ENCODE peak calls at places on chromosomes 3 and 15, in ten cellular contexts. D is GM23338, T is Panc1, F is stomach, X is SK-N-SH, R is breast epithelium, J is spleen, O is upper lobe of left lung, C is HCT116, G is suprapubic skin. A is an unnamed sample.

GRCh38 chr3:43852066-43852465 is 161.3 kb downstream of the ABHD5 start:
- DNase-seq in D (no peak), T (no peak), F (no peak), X (no peak), R (no peak), J (no peak), O (no peak), C (no peak), G (no peak), A (no peak)

GRCh38 chr3:149188494-149188893 is 33.1 kb downstream of the CP start:
- DNase-seq in D (no peak), T (no peak), F (no peak), X (no peak), R (no peak), J (no peak), O (no peak), C (no peak), G (no peak), A (no peak)

GRCh38 chr3:186722457-186722856 is 5.3 kb downstream of the KNG1 start:
- DNase-seq in D (peak), T (no peak), F (no peak), X (peak), R (no peak), J (no peak), O (no peak), C (peak), G (no peak), A (no peak)

GRCh38 chr15:86690566-86690965 is 610.9 kb downstream of the AGBL1 start:
- DNase-seq in D (peak), T (no peak), F (no peak), X (no peak), R (no peak), J (no peak), O (no peak), C (no peak), G (no peak), A (no peak)

GRCh38 chr3:18382760-18383369 is 42.3 kb downstream of the SATB1 start:
- DNase-seq in D (peak), T (no peak), F (no peak), X (no peak), R (no peak), J (no peak), O (no peak), C (no peak), G (no peak), A (no peak)

GRCh38 chr15:85751731-85752421 is 42.8 kb downstream of the KLHL25 start:
- DNase-seq in D (peak), T (no peak), F (peak), X (no peak), R (peak), J (peak), O (peak), C (no peak), G (peak), A (no peak)

GRCh38 chr3:184129012-184129411 is 6.1 kb upstream of the EIF2B5 start:
- DNase-seq in D (peak), T (no peak), F (peak), X (peak), R (no peak), J (no peak), O (no peak), C (peak), G (no peak), A (no peak)

GRCh38 chr15:85580914-85581313 is 200.5 kb downstream of the AKAP13 start:
- DNase-seq in D (no peak), T (no peak), F (peak), X (no peak), R (no peak), J (peak), O (no peak), C (no peak), G (no peak), A (no peak)

GRCh38 chr3:76970006-76970680 is 69.8 kb upstream of the ROBO2 start:
- DNase-seq in D (peak), T (no peak), F (no peak), X (no peak), R (no peak), J (no peak), O (no peak), C (no peak), G (no peak), A (no peak)

GRCh38 chr15:89333959-89334509 is 590 bp downstream of the POLG start:
- DNase-seq in D (no peak), T (no peak), F (no peak), X (no peak), R (no peak), J (no peak), O (no peak), C (no peak), G (no peak), A (no peak)

GRCh38 chr3:111862974-111863373 is 3.9 kb downstream of the PHLDB2 start:
- DNase-seq in D (no peak), T (no peak), F (no peak), X (no peak), R (no peak), J (no peak), O (no peak), C (no peak), G (no peak), A (no peak)

GRCh38 chr3:109278546-109278945 is 37.8 kb downstream of the DPPA2 start:
- DNase-seq in D (no peak), T (no peak), F (no peak), X (no peak), R (no peak), J (no peak), O (no peak), C (no peak), G (no peak), A (no peak)

GRCh38 chr3:109278141-109278540 is 38.2 kb downstream of the DPPA2 start:
- DNase-seq in D (no peak), T (no peak), F (no peak), X (no peak), R (no peak), J (no peak), O (no peak), C (no peak), G (no peak), A (no peak)

GRCh38 chr3:109270779-109271178 is 45.5 kb downstream of the DPPA2 start:
- DNase-seq in D (no peak), T (no peak), F (no peak), X (no peak), R (no peak), J (no peak), O (no peak), C (no peak), G (no peak), A (no peak)

DNA sequence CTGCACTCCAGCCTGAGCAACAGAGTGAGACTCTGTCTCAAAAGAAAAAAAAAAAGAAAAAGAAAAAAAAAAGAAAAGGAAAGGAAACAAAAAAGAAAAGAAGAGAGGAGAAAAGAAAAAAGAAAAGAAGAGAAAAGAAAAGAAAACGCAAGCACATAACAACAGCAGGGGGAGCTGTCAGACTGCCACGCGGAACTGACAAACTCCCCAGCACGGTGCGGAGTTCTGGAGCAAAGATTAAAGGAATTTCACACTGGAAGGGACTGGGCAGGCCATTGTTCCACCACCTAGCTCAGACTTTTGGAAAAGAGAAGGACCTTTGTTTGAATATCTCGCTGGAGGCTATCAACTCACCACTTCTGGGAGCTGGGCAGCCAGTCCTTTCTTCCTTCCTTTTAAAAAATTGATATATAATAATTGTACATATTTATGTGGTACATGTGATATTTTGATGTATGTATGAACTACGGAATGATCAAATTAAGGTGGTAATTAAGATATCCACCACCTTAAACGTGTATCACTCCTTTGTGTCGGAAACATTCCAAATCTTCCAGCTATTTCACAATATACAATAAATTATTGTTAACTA is 40.5 kb downstream of the DPPA2 start:
- DNase-seq in D (peak), T (peak), F (peak), X (peak), R (no peak), J (no peak), O (no peak), C (peak), G (no peak), A (no peak)
- TF ChIP-seq CTCF in D (peak), T (peak), F (peak), X (peak), R (no peak), J (no peak), O (peak), C (peak), G (no peak), A (no peak)

GRCh38 chr3:56762718-56763117 is 39.0 kb downstream of the ARHGEF3 start:
- DNase-seq in D (no peak), T (no peak), F (no peak), X (no peak), R (no peak), J (no peak), O (no peak), C (no peak), G (no peak), A (no peak)

GRCh38 chr3:56761887-56762605 is 39.7 kb downstream of the ARHGEF3 start:
- DNase-seq in D (no peak), T (no peak), F (no peak), X (peak), R (no peak), J (no peak), O (no peak), C (no peak), G (no peak), A (no peak)

GRCh38 chr3:56764904-56765445 is 36.8 kb downstream of the ARHGEF3 start:
- DNase-seq in D (no peak), T (no peak), F (no peak), X (no peak), R (no peak), J (no peak), O (no peak), C (no peak), G (no peak), A (peak)

GRCh38 chr3:56763233-56763632 is 38.5 kb downstream of the ARHGEF3 start:
- DNase-seq in D (no peak), T (no peak), F (no peak), X (no peak), R (no peak), J (no peak), O (no peak), C (no peak), G (no peak), A (no peak)

DNA sequence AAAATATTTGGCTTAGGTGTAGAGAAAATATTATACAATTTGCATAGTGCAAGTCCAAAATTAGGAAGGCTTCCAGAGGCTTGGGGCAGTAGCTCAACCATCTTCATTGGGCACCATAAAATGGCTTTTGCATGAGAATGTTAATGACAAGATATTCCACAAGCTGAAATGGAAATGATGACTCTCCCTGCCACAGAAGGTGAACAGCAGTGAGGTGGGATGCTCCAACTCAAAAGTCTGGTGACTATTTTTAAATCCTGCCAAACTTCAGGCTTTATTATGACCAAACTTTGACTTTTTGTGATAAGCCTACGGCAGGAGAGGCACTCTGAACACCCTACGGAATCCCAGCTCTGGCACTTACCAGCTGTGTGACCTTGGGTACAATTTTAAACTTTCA is 37.6 kb downstream of the ARHGEF3 start:
- DNase-seq in D (no peak), T (no peak), F (no peak), X (no peak), R (no peak), J (no peak), O (no peak), C (no peak), G (no peak), A (no peak)
- TF ChIP-seq POLR2AphosphoS5 in D (no peak), T (no peak), F (no peak), X (no peak), R (no peak), J (no peak), O (no peak), C (no peak), G (no peak), A (no peak)

GRCh38 chr15:36626984-36627383 is 47.6 kb downstream of the CDIN1 start:
- DNase-seq in D (no peak), T (no peak), F (no peak), X (no peak), R (no peak), J (no peak), O (no peak), C (no peak), G (no peak), A (no peak)

GRCh38 chr15:36632196-36632595 is 52.8 kb downstream of the CDIN1 start:
- DNase-seq in D (no peak), T (no peak), F (no peak), X (no peak), R (no peak), J (no peak), O (no peak), C (peak), G (no peak), A (no peak)

GRCh38 chr15:36622247-36622795 is 42.9 kb downstream of the CDIN1 start:
- DNase-seq in D (no peak), T (no peak), F (no peak), X (no peak), R (no peak), J (no peak), O (no peak), C (no peak), G (no peak), A (no peak)

DNA sequence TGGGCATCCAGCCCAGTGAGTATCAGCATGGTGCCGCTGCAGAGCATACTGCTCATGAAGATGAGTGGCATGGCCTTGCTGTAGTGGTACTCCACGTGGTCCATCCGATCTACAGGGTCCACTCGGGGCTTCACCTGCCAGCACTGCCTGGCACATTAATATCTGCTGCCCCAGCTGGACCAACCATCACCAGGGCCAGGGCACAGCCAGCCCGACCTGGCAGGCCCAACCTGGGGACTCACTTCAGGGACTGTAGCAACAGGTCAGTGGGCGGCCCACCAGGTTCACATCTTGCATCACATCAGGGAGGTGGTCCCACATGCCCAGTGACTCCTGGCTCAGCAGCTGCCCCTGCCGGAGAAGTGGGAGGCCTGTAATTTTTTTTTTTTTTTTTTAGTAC is 48.1 kb downstream of the CDIN1 start:
- DNase-seq in D (no peak), T (no peak), F (no peak), X (no peak), R (no peak), J (peak), O (peak), C (no peak), G (no peak), A (no peak)
- TF ChIP-seq CTCF in D (no peak), T (no peak), F (no peak), X (no peak), R (no peak), J (no peak), O (no peak), C (no peak), G (no peak), A (no peak)

DNA sequence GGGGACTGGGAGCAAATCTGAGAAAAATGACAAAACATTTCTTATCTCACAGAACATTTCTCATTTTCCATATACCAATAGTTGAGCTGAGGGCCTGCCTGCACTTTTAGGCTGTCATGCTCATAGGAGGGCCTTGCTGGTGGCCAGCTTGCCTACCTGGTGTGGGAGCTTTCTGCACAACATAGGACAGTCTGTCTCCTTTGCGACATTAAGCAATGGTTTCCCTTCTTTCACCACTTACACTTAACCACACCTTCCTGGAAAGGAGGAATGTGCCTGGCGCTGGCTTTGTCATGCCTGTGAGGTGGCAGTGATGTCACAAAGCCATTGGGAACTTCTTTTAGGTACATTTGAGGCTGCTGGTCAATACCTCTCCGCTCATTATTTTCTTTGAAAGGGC is 5.7 kb downstream of the SNAPC5 start:
- DNase-seq in D (no peak), T (no peak), F (no peak), X (no peak), R (no peak), J (no peak), O (no peak), C (no peak), G (no peak), A (no peak)
- TF ChIP-seq POLR2AphosphoS5 in D (no peak), T (no peak), F (no peak), X (no peak), R (no peak), J (no peak), O (no peak), C (no peak), G (no peak), A (no peak)

DNA sequence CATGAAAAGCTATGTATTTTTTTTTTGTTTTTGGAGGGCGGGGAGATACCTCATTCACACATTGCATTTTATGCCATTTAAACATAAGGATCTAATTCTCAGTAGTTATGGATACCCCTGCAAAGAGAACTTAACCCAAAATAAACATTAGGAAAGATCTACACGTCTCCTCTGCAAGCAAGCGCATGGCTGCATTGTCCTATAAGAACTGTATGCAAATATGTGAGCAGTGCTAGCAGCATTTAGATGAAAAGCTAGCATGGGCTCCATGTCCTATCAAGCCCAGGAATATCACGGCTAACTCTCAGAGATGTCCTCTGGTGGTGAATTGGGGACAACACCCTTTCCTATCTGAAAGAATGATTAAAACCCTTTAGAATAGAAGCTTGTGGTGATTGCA is 292.8 kb downstream of the MEX3B start:
- DNase-seq in D (peak), T (no peak), F (no peak), X (peak), R (no peak), J (no peak), O (no peak), C (peak), G (no peak), A (no peak)
- TF ChIP-seq CTCF in D (peak), T (peak), F (no peak), X (no peak), R (no peak), J (no peak), O (no peak), C (peak), G (no peak), A (no peak)

A was measured in vagina.